ENCODE peak calls at places on chromosomes 11 and 22, in five cellular contexts. N is ascending aorta, Q is cardiac muscle cell, S is Peyer's patch, R is sigmoid colon. Y is an unnamed sample. For H3K4me1, the result is how much of the 10 kb centered on the place peaks cover.

GRCh38 chr11:17406818-17407149 is 18.3 kb upstream of the KCNJ11 start:
- DNase-seq in N (no peak), Q (no peak), S (no peak), R (peak), Y (no peak)

GRCh38 chr11:129636926-129637325 is 178.7 kb upstream of the TMEM45B start:
- DNase-seq in N (no peak), Q (no peak), S (no peak), R (no peak), Y (no peak)

GRCh38 chr22:41229730-41230398 is 10.9 kb downstream of the CHADL start:
- DNase-seq in N (no peak), Q (no peak), S (no peak), R (no peak), Y (no peak)

GRCh38 chr11:44833221-44833620 is 106.5 kb downstream of the TSPAN18 start:
- DNase-seq in N (no peak), Q (no peak), S (no peak), R (no peak), Y (no peak)

GRCh38 chr11:14059491-14059890 is 97.0 kb downstream of the SPON1 start:
- DNase-seq in N (no peak), Q (no peak), S (no peak), R (no peak), Y (no peak)

GRCh38 chr11:67631427-67631826 is 1.7 kb upstream of the NUDT8 start:
- DNase-seq in N (no peak), Q (no peak), S (peak), R (no peak), Y (no peak)

GRCh38 chr11:67248653-67249052 is 17.6 kb upstream of the GRK2 start:
- DNase-seq in N (no peak), Q (peak), S (peak), R (no peak), Y (no peak)

GRCh38 chr11:10540546-10540914 is 457 bp downstream of the RNF141 start:
- DNase-seq in N (no peak), Q (peak), S (peak), R (peak), Y (peak)

GRCh38 chr11:64653388-64653973 is 62.5 kb downstream of the SLC22A12 start:
- DNase-seq in N (no peak), Q (no peak), S (no peak), R (no peak), Y (no peak)

GRCh38 chr11:83827940-83828554 is 541.9 kb upstream of the CCDC90B start:
- DNase-seq in N (no peak), Q (peak), S (no peak), R (no peak), Y (peak)

GRCh38 chr11:98616256-98616655 is 404.5 kb upstream of the CNTN5 start:
- DNase-seq in N (no peak), Q (no peak), S (no peak), R (no peak), Y (no peak)

GRCh38 chr11:125273519-125274000 is 109.0 kb downstream of the PKNOX2 start:
- DNase-seq in N (no peak), Q (no peak), S (no peak), R (no peak), Y (no peak)

GRCh38 chr11:3158131-3158591 is 6.9 kb downstream of the OSBPL5 start:
- DNase-seq in N (no peak), Q (no peak), S (no peak), R (peak), Y (no peak)

GRCh38 chr11:47106839-47107520 is 69.7 kb downstream of the ARFGAP2 start:
- DNase-seq in N (no peak), Q (no peak), S (no peak), R (no peak), Y (peak)

GRCh38 chr11:75966546-75967287 is 151.7 kb downstream of the UVRAG start:
- DNase-seq in N (no peak), Q (no peak), S (no peak), R (no peak), Y (no peak)

GRCh38 chr11:92340839-92341238 is 116.2 kb downstream of the FAT3 start:
- DNase-seq in N (no peak), Q (no peak), S (no peak), R (no peak), Y (peak)

GRCh38 chr11:2661173-2662023 is 38.4 kb downstream of the KCNQ1OT1 start:
- DNase-seq in N (no peak), Q (no peak), S (peak), R (no peak), Y (no peak)

GRCh38 chr11:15038963-15039362 is 34.4 kb upstream of the CALCB start:
- DNase-seq in N (no peak), Q (peak), S (no peak), R (no peak), Y (peak)

GRCh38 chr11:46119352-46120216 is 1.7 kb downstream of the PHF21A start:
- DNase-seq in N (no peak), Q (peak), S (peak), R (peak), Y (peak)

GRCh38 chr22:47736166-47737034 is 974.0 kb downstream of the TBC1D22A start:
- DNase-seq in N (no peak), Q (no peak), S (no peak), R (no peak), Y (no peak)

GRCh38 chr11:44519989-44520737 is 45.3 kb upstream of the CD82 start:
- DNase-seq in N (no peak), Q (no peak), S (no peak), R (peak), Y (no peak)

GRCh38 chr11:66011239-66011784 is 496 bp upstream of the CST6 start:
- DNase-seq in N (no peak), Q (no peak), S (no peak), R (no peak), Y (no peak)

DNA sequence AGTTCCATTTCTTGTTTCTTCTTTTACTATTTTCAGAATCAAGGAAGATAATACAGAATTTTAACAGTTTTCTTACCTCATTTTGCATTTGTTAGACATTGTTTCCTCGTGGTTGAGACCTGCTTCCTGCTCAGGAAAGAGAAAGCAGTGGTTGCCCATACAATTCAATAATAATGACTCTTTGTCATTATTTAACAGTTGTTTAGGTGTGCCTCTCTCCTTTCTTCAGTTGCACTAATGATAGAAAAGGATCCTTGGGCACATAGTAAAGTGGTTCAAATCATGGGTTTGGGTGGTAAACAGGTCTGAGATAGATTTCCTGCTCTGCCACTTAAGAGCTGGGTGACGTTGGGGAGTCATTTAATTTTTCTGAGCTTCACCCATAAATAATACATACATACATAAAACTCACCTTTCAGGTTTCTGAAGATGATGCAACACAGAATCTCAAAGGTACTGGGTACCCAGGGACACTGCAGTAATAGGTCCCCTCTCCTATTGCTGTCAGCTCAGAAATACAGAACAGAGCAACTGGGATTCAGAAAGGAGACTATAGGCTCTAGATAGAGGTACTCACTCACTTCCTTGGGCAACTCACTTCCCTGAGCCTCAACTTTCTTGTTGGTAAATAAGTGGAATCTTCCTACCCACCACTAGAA is 34.8 kb downstream of the CD44 start:
- DNase-seq in N (no peak), Q (no peak), S (no peak), R (no peak), Y (no peak)
- H3K4me1 ChIP-seq in N (under half), Q (under half), S (under half), R (half or more), Y (under half)

GRCh38 chr11:117950320-117950719 is 21.1 kb upstream of the TMPRSS13 start:
- DNase-seq in N (no peak), Q (peak), S (peak), R (no peak), Y (peak)
- TF ChIP-seq CTCF in N (no peak), Q (peak), S (peak), R (no peak), Y (peak)

DNA sequence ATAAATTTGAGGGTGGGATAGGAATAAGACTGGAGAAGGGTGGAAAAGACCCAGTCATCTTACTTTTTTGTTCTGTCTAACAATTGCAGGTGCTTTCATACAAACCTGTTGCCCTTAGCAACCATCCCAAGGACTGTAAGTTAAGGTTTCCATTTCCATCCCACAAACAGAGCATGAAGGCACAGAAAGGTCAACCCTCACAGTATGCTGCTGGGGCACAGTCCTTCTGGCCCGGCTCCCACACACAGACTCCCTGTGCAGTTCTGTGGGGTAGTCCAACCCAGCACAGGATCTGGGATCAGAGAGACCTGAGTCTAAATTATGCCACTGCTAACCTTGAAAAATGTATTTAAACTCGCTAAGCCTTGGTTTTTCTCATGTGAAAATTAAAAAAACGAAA is 38.4 kb upstream of the ETS1 start:
- DNase-seq in N (no peak), Q (no peak), S (no peak), R (no peak), Y (peak)
- H3K4me1 ChIP-seq in N (under half), Q (under half), S (under half), R (under half), Y (half or more)

DNA sequence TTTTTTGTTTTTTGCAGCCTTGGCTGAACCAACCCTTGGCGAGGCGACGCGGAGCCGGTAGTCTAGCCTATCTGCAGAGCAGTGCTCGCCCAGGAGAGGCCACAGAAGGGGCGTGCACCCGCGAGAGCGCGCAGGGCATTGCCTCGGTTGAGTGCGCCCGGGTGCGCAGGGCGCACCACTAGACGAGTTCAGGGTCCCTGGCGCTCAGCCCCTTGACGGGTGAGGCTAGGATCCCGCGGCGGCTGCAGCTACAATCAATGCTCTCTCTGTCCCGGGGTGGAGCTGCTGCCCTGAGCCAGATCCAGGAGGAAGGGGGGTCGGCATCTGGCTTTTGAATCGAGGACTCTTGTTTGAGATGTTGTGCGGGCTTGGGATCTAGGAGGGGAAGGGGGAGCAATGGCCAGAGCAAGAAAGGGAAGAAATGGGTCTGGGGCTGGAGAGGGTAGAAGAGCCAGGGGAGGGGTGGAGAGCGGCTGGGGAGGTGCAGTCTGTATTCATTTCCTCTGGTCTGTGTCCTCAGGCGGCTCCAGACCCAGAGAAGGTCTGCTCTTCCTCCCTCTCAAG is 949 bp downstream of the THY1 start:
- DNase-seq in N (no peak), Q (peak), S (no peak), R (no peak), Y (no peak)
- TF ChIP-seq CTCF in N (no peak), Q (no peak), S (no peak), R (no peak), Y (no peak)

DNA sequence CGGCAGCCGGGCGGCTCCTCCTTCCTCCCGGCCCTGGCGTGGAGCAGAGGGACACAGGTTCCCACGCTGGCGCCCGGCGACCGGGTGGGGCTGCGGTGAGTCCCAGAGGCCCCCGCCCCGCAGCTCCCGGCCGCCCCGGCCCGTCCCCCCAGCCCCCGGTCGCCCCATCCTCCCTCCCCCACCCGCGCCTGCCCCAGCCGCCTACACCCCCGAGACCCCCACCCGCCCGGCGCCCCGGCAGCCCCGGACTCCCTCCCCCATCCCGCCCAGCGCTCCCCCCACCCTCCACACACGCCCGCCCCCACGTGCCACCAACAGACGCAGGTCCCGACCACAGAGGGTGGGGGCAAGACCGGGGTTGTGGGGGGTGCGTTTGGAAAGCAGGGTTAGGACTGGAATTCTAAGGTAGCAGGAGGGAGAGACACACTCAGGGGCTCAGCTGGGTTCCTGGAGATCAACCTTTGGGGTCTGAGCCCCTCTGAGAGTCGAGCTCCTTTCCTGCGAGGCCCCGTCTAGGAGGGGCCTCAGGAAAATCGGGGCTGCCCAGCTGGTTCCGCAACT is 299 bp downstream of the PGGHG start:
- DNase-seq in N (no peak), Q (no peak), S (no peak), R (peak), Y (no peak)
- H3K4me1 ChIP-seq in N (under half), Q (under half), S (under half), R (under half), Y (under half)

GRCh38 chr11:108788565-108789199 is 123.8 kb downstream of the DDX10 start:
- DNase-seq in N (no peak), Q (peak), S (no peak), R (no peak), Y (peak)
- TF ChIP-seq CTCF in N (peak), Q (peak), S (no peak), R (no peak), Y (peak)

GRCh38 chr22:49148895-49149418 is 678.7 kb downstream of the BRD1 start:
- DNase-seq in N (no peak), Q (no peak), S (no peak), R (no peak), Y (peak)
- H3K4me1 ChIP-seq in N (under half), Q (under half), S (under half), R (under half), Y (under half)

Y was measured in OCI-LY7.